ENCODE peak calls at places on chromosomes 4 and X, in nine cellular contexts. L is fibroblast of the aortic adventitia; F is RWPE2; Y is kidney; P is CD8-positive, alpha-beta T cell; A is lower lobe of right lung; T is AG09309; C is breast epithelium; U is brain microvascular endothelial cell. W is an unnamed sample.

GRCh38 chrX:18377802-18378201 is 23.3 kb upstream of the SCML2 start:
- DNase-seq in T (no peak), A (no peak), L (peak; percentile 27), C (no peak), P (no peak), U (no peak), Y (no peak), F (no peak), W (no peak)

GRCh38 chr4:147488551-147488950 is 7.7 kb downstream of the EDNRA start:
- DNase-seq in F (no peak), Y (no peak), L (no peak), P (no peak), T (no peak), C (no peak), U (no peak), A (no peak), W (no peak)

GRCh38 chr4:109877400-109877799 is 29.5 kb downstream of the LRIT3 start:
- DNase-seq in L (no peak), A (no peak), U (no peak), Y (no peak), T (no peak), P (no peak), F (no peak), C (no peak), W (no peak)

GRCh38 chr4:173448557-173448918 is 49.6 kb upstream of the SCRG1 start:
- DNase-seq in Y (no peak), A (no peak), P (no peak), F (no peak), U (no peak), T (peak; percentile 34), L (peak; percentile 75), C (no peak), W (no peak)

GRCh38 chrX:40734956-40735317 is 405 bp downstream of the MED14 start:
- DNase-seq in C (no peak), T (no peak), Y (no peak), P (peak; percentile 3), L (no peak), F (no peak), U (no peak), A (peak; percentile 49), W (no peak)

GRCh38 chr4:7970031-7970946 is 30.6 kb upstream of the AFAP1 start:
- DNase-seq in A (no peak), L (peak; percentile 77), F (no peak), Y (peak; percentile 75), P (no peak), T (no peak), C (peak; percentile 27), U (peak; percentile 65), W (no peak)

GRCh38 chr4:58649236-58649635 is 1539.1 kb upstream of the IGFBP7 start:
- DNase-seq in U (no peak), P (no peak), Y (no peak), F (no peak), T (no peak), C (no peak), L (no peak), A (no peak), W (no peak)

GRCh38 chr4:1041147-1041935 is 29.9 kb downstream of the FGFRL1 start:
- DNase-seq in F (no peak), L (peak; percentile 91), U (peak; percentile 24), C (no peak), T (no peak), A (no peak), Y (peak; percentile 89), P (no peak), W (peak; percentile 20)

GRCh38 chr4:86529450-86529849 is 64.7 kb upstream of the PTPN13 start:
- DNase-seq in A (no peak), P (no peak), U (no peak), F (no peak), T (no peak), Y (no peak), C (no peak), L (no peak), W (no peak)

GRCh38 chrX:68440438-68440837 is 7.1 kb upstream of the OPHN1 start:
- DNase-seq in T (no peak), A (no peak), C (no peak), Y (no peak), U (no peak), P (no peak), F (no peak), L (no peak), W (no peak)

GRCh38 chr4:165293061-165293460 is 34.4 kb upstream of the MSMO1 start:
- DNase-seq in C (no peak), L (no peak), P (no peak), Y (no peak), F (no peak), A (no peak), U (no peak), T (no peak), W (no peak)

GRCh38 chrX:19986531-19986930 is 4.3 kb downstream of the BCLAF3 start:
- DNase-seq in L (no peak), U (no peak), Y (no peak), P (no peak), T (no peak), F (no peak), A (no peak), C (no peak), W (no peak)

GRCh38 chrX:19990519-19991349 is at the start of gene BCLAF3:
- DNase-seq in U (peak; percentile 63), L (peak; percentile 79), T (peak; percentile 29), F (peak; percentile 81), A (peak; percentile 91), Y (peak; percentile 96), C (peak; percentile 79), P (peak; percentile 65), W (no peak)

GRCh38 chrX:19991350-19991718 is 473 bp upstream of the BCLAF3 start:
- DNase-seq in F (no peak), C (no peak), U (no peak), Y (no peak), L (no peak), A (no peak), P (no peak), T (no peak), W (no peak)

GRCh38 chrX:19987856-19988255 is 3.0 kb downstream of the BCLAF3 start:
- DNase-seq in Y (no peak), U (no peak), L (no peak), C (no peak), P (no peak), T (no peak), A (no peak), F (no peak), W (no peak)

DNA sequence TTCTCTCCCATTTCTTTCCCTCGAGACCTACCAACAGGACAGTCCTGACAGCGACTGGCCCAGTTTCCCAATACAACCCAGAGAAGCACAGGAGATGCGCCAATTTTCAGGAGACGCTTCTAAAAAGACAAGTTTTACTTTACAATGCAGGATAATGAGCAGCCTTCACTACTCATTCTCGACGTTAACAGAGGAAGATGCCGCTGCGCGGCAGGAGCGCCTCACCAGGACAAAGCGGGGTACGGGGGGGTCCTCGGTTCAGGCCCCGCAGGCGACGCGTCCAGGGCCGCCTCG is 689 bp downstream of the BCLAF3 start:
- DNase-seq in F (no peak), L (no peak), A (no peak), P (no peak), Y (no peak), T (no peak), C (no peak), U (no peak), W (no peak)
- TF ChIP-seq CTCF in F (no peak), L (no peak), A (no peak), P (no peak), Y (no peak), T (no peak), C (no peak), U (no peak), W (no peak)

GRCh38 chrX:19515615-19516105 is 352 bp upstream of the MAP3K15 start:
- DNase-seq in L (no peak), C (no peak), F (no peak), U (no peak), Y (no peak), T (no peak), P (no peak), A (no peak), W (no peak)
- H3K4me3 ChIP-seq in L (no peak overlapping the region), C (peak overlapping the region; percentile 36), F (no peak overlapping the region), U (no peak overlapping the region), Y (no peak overlapping the region), T (no peak overlapping the region), P (no peak overlapping the region), A (peak overlapping the region; percentile 48), W (peak overlapping the region; percentile 8)

GRCh38 chr4:22238742-22239141 is 277.1 kb downstream of the ADGRA3 start:
- DNase-seq in F (no peak), L (peak; percentile 12), C (no peak), A (no peak), Y (no peak), P (no peak), U (no peak), T (no peak), W (no peak)

GRCh38 chr4:22237846-22238513 is 277.9 kb downstream of the ADGRA3 start:
- DNase-seq in L (no peak), C (no peak), P (no peak), F (no peak), A (no peak), Y (no peak), U (no peak), T (no peak), W (no peak)

GRCh38 chr4:22235798-22236197 is 280.1 kb downstream of the ADGRA3 start:
- DNase-seq in A (no peak), C (no peak), P (no peak), U (no peak), F (no peak), Y (no peak), T (no peak), L (no peak), W (no peak)

GRCh38 chr4:22237155-22237751 is 278.6 kb downstream of the ADGRA3 start:
- DNase-seq in F (no peak), U (no peak), A (peak; percentile 44), C (no peak), Y (peak; percentile 69), P (peak; percentile 0), L (peak; percentile 25), T (no peak), W (no peak)

DNA sequence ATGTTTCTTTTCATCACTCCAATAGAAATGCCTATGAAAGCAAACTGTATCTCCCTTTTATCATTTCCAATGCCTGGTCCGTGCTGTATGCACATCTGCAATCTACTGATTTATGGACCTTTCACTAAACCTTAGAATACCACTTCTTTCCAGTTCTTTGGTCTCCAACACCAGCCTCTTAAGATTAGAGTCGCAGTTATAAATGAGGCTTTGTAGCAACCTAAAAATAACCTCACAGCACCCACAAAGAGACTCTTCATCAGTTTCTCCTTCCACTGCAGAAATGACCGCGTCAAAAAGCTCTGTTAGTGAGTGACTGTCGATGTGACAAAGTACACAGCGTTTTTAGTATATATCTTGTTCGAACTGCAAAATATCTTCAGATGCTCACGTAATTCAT is 282.6 kb downstream of the ADGRA3 start:
- DNase-seq in C (no peak), L (no peak), Y (no peak), F (no peak), P (no peak), T (no peak), A (no peak), U (no peak), W (no peak)
- TF ChIP-seq CTCF in C (no peak), L (no peak), Y (no peak), F (no peak), P (no peak), T (no peak), A (no peak), U (no peak), W (no peak)

DNA sequence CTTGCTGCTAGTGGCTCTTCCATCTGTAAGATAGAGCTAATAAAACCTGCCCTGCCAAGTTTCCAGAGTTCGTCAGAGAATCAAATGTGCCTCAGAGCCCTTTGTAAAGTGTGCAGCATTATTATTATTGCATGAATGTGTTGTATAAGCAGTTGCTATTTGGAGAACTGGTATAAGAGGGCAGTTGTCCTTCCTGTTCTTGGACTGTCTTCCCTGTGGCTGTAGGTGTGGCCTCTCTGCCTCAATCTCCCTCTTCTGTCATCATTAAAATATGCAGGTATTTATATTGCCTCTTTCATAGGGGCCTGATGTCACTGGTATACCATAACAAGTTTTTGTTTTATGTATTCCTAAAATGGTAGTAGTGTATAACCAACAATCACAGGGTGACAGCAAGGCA is 3.8 kb downstream of the MTM1 start:
- DNase-seq in Y (no peak), U (no peak), T (no peak), L (no peak), F (no peak), C (no peak), P (no peak), A (no peak), W (no peak)
- H3K4me3 ChIP-seq in Y (no peak overlapping the region), U (no peak overlapping the region), T (no peak overlapping the region), L (no peak overlapping the region), F (no peak overlapping the region), C (no peak overlapping the region), P (no peak overlapping the region), A (no peak overlapping the region), W (no peak overlapping the region)

W was measured in epithelial cell of proximal tubule.